ENCODE peak calls at places on chromosomes 6 and 20, in six cellular contexts. One of them, this sample, is unnamed. For H3K4me1 and H3K27me3, the result is how much of the 10 kb centered on the place peaks cover.

GRCh38 chr6:12262236-12263061 is 27.7 kb upstream of the EDN1 start:
- DNase-seq in transverse colon: peak
- DNase-seq in gastrocnemius medialis: no peak
- DNase-seq in HepG2: no peak
- DNase-seq in tibial nerve: no peak
- DNase-seq in prostate gland: peak
- DNase-seq in this sample: peak

GRCh38 chr6:128836761-128837160 is 46.2 kb upstream of the LAMA2 start:
- DNase-seq in transverse colon: no peak
- DNase-seq in gastrocnemius medialis: no peak
- DNase-seq in HepG2: no peak
- DNase-seq in tibial nerve: no peak
- DNase-seq in prostate gland: no peak
- DNase-seq in this sample: no peak

GRCh38 chr20:40781979-40782378 is 92.9 kb upstream of the MAFB start:
- DNase-seq in transverse colon: no peak
- DNase-seq in gastrocnemius medialis: no peak
- DNase-seq in HepG2: no peak
- DNase-seq in tibial nerve: no peak
- DNase-seq in prostate gland: no peak
- DNase-seq in this sample: no peak

GRCh38 chr6:170289971-170290305 is 940 bp downstream of the DLL1 start:
- DNase-seq in transverse colon: no peak
- DNase-seq in gastrocnemius medialis: no peak
- DNase-seq in HepG2: no peak
- DNase-seq in tibial nerve: no peak
- DNase-seq in prostate gland: no peak
- DNase-seq in this sample: no peak

GRCh38 chr6:37059344-37060194 is 54.1 kb downstream of the FGD2 start:
- DNase-seq in transverse colon: peak
- DNase-seq in gastrocnemius medialis: peak
- DNase-seq in HepG2: peak
- DNase-seq in tibial nerve: peak
- DNase-seq in prostate gland: peak
- DNase-seq in this sample: peak

GRCh38 chr6:11604836-11605506 is 67.4 kb downstream of the TMEM170B start:
- DNase-seq in transverse colon: no peak
- DNase-seq in gastrocnemius medialis: peak
- DNase-seq in HepG2: no peak
- DNase-seq in tibial nerve: peak
- DNase-seq in prostate gland: no peak
- DNase-seq in this sample: no peak

GRCh38 chr20:10609276-10609675 is 64.5 kb downstream of the JAG1 start:
- DNase-seq in transverse colon: no peak
- DNase-seq in gastrocnemius medialis: peak
- DNase-seq in HepG2: no peak
- DNase-seq in tibial nerve: peak
- DNase-seq in prostate gland: no peak
- DNase-seq in this sample: no peak

GRCh38 chr20:19996970-19997369 is 20.2 kb upstream of the NAA20 start:
- DNase-seq in transverse colon: no peak
- DNase-seq in gastrocnemius medialis: peak
- DNase-seq in HepG2: no peak
- DNase-seq in tibial nerve: no peak
- DNase-seq in prostate gland: peak
- DNase-seq in this sample: no peak

GRCh38 chr20:7392551-7392950 is 547.7 kb downstream of the HAO1 start:
- DNase-seq in transverse colon: no peak
- DNase-seq in gastrocnemius medialis: no peak
- DNase-seq in HepG2: no peak
- DNase-seq in tibial nerve: no peak
- DNase-seq in prostate gland: no peak
- DNase-seq in this sample: no peak

GRCh38 chr20:2394411-2395055 is 13.8 kb downstream of the TGM6 start:
- DNase-seq in transverse colon: no peak
- DNase-seq in gastrocnemius medialis: no peak
- DNase-seq in HepG2: no peak
- DNase-seq in tibial nerve: no peak
- DNase-seq in prostate gland: no peak
- DNase-seq in this sample: no peak

GRCh38 chr20:50073500-50073899 is 39.5 kb downstream of the UBE2V1 start:
- DNase-seq in transverse colon: no peak
- DNase-seq in gastrocnemius medialis: no peak
- DNase-seq in HepG2: no peak
- DNase-seq in tibial nerve: no peak
- DNase-seq in prostate gland: no peak
- DNase-seq in this sample: no peak

GRCh38 chr6:82248233-82248735 is 740 bp upstream of the IBTK start:
- DNase-seq in transverse colon: peak
- DNase-seq in gastrocnemius medialis: no peak
- DNase-seq in HepG2: peak
- DNase-seq in tibial nerve: no peak
- DNase-seq in prostate gland: peak
- DNase-seq in this sample: peak

GRCh38 chr20:59469266-59470252 is 134.8 kb upstream of the PHACTR3 start:
- DNase-seq in transverse colon: no peak
- DNase-seq in gastrocnemius medialis: no peak
- DNase-seq in HepG2: peak
- DNase-seq in tibial nerve: no peak
- DNase-seq in prostate gland: no peak
- DNase-seq in this sample: no peak

GRCh38 chr6:158149641-158150040 is 18.4 kb downstream of the SERAC1 start:
- DNase-seq in transverse colon: no peak
- DNase-seq in gastrocnemius medialis: no peak
- DNase-seq in HepG2: no peak
- DNase-seq in tibial nerve: no peak
- DNase-seq in prostate gland: no peak
- DNase-seq in this sample: no peak

GRCh38 chr6:39778581-39779270 is 13.4 kb upstream of the DAAM2 start:
- DNase-seq in transverse colon: no peak
- DNase-seq in gastrocnemius medialis: no peak
- DNase-seq in HepG2: no peak
- DNase-seq in tibial nerve: no peak
- DNase-seq in prostate gland: no peak
- DNase-seq in this sample: no peak

GRCh38 chr6:7895125-7895423 is 15.5 kb downstream of the TXNDC5 start:
- DNase-seq in transverse colon: peak
- DNase-seq in gastrocnemius medialis: no peak
- DNase-seq in HepG2: no peak
- DNase-seq in tibial nerve: no peak
- DNase-seq in prostate gland: no peak
- DNase-seq in this sample: no peak

GRCh38 chr20:43755851-43756250 is 29.0 kb upstream of the GTSF1L start:
- DNase-seq in transverse colon: no peak
- DNase-seq in gastrocnemius medialis: no peak
- DNase-seq in HepG2: no peak
- DNase-seq in tibial nerve: no peak
- DNase-seq in prostate gland: no peak
- DNase-seq in this sample: no peak

GRCh38 chr20:47330071-47330470 is 26.4 kb downstream of the ZMYND8 start:
- DNase-seq in transverse colon: no peak
- DNase-seq in gastrocnemius medialis: no peak
- DNase-seq in HepG2: no peak
- DNase-seq in tibial nerve: no peak
- DNase-seq in prostate gland: no peak
- DNase-seq in this sample: no peak
- H3K4me1 ChIP-seq in transverse colon: half or more
- H3K4me1 ChIP-seq in gastrocnemius medialis: half or more
- H3K4me1 ChIP-seq in HepG2: half or more
- H3K4me1 ChIP-seq in tibial nerve: under half
- H3K4me1 ChIP-seq in prostate gland: under half
- H3K4me1 ChIP-seq in this sample: half or more

DNA sequence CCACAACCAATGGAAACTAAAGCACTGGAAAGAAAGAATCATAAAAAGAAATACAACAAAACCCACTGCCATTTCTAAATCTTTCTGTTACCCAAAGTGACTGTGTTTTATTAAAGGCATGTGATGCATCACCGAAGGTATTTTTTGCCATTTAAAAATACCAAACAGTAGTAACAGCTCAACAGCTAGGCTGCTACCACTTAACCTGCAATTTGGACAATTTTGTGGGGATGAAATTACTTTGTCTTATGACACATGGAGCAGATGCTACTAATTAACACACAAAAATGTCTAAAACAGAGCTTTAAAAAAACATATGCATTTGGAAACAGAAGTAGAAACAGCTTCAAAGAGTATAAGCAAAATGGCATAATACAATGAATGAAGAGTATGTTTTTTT is 97.4 kb downstream of the ATXN1 start:
- DNase-seq in transverse colon: no peak
- DNase-seq in gastrocnemius medialis: no peak
- DNase-seq in HepG2: no peak
- DNase-seq in tibial nerve: no peak
- DNase-seq in prostate gland: no peak
- DNase-seq in this sample: no peak
- H3K27me3 ChIP-seq in transverse colon: under half
- H3K27me3 ChIP-seq in gastrocnemius medialis: under half
- H3K27me3 ChIP-seq in HepG2: under half
- H3K27me3 ChIP-seq in tibial nerve: under half
- H3K27me3 ChIP-seq in prostate gland: under half
- H3K27me3 ChIP-seq in this sample: under half

DNA sequence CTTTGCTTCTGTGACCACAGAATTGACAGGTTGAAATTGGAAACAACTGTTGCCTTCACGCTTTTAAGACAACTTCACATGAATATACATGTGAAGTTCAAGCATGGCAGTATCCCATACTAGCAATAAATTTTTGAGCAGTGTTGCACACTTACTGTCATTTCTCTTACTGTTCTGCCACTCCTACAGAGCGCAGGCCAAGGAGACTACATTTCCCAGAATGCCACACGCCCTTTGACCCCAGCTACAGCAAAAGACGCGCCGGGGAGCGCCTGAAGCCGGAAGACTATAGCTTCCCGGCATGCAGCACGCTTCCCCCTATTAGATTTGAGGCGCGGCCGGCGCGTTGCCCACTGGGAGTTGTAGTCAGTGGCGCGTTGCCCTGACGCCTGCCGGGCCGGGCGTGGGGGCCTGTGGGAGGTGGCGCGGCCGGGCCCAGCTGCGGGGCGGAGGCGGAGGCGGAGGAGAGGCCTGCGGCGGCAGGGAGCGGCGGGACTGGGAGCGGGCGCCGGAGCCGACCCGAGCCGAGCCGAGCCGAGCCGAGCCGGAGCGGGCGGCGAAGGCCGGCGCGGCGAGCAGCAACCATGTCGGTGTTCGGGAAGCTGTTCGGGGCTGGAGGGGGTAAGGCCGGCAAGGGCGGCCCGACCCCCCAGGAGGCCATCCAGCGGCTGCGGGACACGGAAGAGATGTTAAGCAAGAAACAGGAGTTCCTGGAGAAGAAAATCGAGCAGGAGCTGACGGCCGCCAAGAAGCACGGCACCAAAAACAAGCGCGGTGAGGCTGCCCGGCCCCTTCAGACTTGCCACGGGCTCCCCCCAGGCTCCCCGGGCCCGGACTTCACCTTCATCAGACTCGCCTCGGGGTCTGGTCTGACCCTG is at the start of gene CHMP4B:
- DNase-seq in transverse colon: peak
- DNase-seq in gastrocnemius medialis: peak
- DNase-seq in HepG2: peak
- DNase-seq in tibial nerve: peak
- DNase-seq in prostate gland: peak
- DNase-seq in this sample: peak
- TF ChIP-seq POLR2A in transverse colon: peak
- TF ChIP-seq POLR2A in gastrocnemius medialis: peak
- TF ChIP-seq POLR2A in HepG2: peak
- TF ChIP-seq POLR2A in tibial nerve: peak
- TF ChIP-seq POLR2A in prostate gland: peak
- TF ChIP-seq POLR2A in this sample: peak

DNA sequence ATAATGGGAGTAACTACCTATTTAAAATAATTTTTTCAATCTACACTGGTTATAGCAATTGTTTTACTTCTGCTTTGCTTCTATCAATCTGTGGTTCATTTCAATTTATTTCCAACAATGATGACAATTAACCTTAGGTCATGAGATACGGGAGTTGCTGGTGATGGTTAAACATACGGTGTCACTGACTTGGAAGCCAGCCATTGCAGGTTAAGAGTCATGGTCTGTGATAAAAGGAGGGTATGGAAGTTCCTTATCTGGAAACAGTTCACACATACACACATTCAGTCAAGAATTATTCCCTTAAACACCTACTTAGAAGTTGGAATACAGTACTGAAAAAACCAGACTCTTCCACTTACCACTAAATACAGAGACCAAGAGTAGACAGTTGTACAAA is 180.0 kb downstream of the KIF16B start:
- DNase-seq in transverse colon: no peak
- DNase-seq in gastrocnemius medialis: no peak
- DNase-seq in HepG2: no peak
- DNase-seq in tibial nerve: no peak
- DNase-seq in prostate gland: no peak
- DNase-seq in this sample: no peak
- H3K4me1 ChIP-seq in transverse colon: under half
- H3K4me1 ChIP-seq in gastrocnemius medialis: under half
- H3K4me1 ChIP-seq in HepG2: under half
- H3K4me1 ChIP-seq in tibial nerve: under half
- H3K4me1 ChIP-seq in prostate gland: under half
- H3K4me1 ChIP-seq in this sample: under half

DNA sequence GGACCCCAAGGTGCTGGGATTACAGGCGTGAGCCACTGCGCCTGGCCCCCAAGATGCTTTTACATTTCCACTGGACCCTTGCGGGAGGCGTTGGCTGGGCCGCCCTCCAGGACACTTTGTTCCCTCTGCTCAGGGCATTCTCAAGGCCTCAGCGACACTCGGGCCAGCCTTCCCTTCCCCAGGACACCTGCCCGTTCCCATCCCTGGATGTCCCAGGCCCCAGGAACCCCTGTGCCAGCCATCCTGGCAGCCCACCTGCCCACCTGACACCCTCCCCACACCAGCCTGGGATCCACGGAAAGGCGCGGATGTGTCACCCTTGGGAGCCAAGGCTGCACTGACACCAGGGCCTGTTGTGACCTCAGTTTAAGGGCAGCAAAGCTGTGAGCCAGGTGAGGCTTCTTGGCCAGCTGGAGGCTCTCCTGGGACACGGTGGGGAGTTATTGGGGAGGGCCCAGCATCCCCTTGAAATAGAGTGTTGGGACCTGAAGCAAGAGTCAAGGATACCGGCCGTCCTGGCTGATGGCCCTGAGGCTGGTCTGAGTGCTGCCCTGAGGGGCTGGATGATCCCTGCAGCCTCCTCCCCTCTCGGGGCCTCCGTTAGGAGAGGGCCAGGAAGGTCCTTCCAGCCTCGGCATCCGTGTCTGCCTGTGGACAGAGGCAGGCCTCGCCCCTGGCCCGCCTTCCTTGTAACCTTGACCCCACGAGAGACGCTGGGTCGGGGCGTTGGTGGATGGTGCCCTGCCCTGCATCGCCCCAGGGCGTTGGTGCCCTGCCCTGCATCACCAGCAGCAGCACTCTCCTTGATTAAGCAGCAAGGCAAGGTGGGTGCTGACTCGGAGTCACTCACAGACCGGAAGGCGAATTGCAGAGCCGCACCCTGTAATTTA is 84.2 kb upstream of the BHLHE23 start:
- DNase-seq in transverse colon: peak
- DNase-seq in gastrocnemius medialis: peak
- DNase-seq in HepG2: no peak
- DNase-seq in tibial nerve: no peak
- DNase-seq in prostate gland: no peak
- DNase-seq in this sample: peak
- H3K27me3 ChIP-seq in transverse colon: half or more
- H3K27me3 ChIP-seq in gastrocnemius medialis: under half
- H3K27me3 ChIP-seq in HepG2: half or more
- H3K27me3 ChIP-seq in tibial nerve: under half
- H3K27me3 ChIP-seq in prostate gland: under half
- H3K27me3 ChIP-seq in this sample: under half

This sample was measured in Peyer's patch.